ENCODE peak calls at places on chromosomes 11 and 22, in eight cellular contexts. N is left ventricle myocardium inferior, O is spleen, U is lung, Y is heart right ventricle, A is right lobe of liver, L is psoas muscle, R is PC-3. C is an unnamed sample.

GRCh38 chr11:214083-214482 is 6.6 kb downstream of the RIC8A start:
- DNase-seq in R (no peak), L (peak; percentile 43), A (peak; percentile 42), N (no peak), U (no peak), O (no peak), Y (no peak), C (no peak)

GRCh38 chr22:39627865-39628562 is 57.5 kb downstream of the CACNA1I start:
- DNase-seq in U (no peak), O (no peak), Y (no peak), L (no peak), N (no peak), R (no peak), A (no peak), C (no peak)

GRCh38 chr11:27194976-27195375 is 154.4 kb downstream of the BBOX1 start:
- DNase-seq in Y (no peak), N (no peak), R (no peak), U (no peak), L (no peak), A (no peak), O (no peak), C (no peak)

GRCh38 chr11:100328626-100329340 is 358.3 kb upstream of the ARHGAP42 start:
- DNase-seq in U (no peak), L (no peak), O (no peak), Y (no peak), R (peak; percentile 7), N (no peak), A (no peak), C (no peak)

GRCh38 chr11:67700548-67701262 is 26.3 kb upstream of the ALDH3B2 start:
- DNase-seq in N (no peak), Y (no peak), R (no peak), L (no peak), U (no peak), A (no peak), O (no peak), C (no peak)

GRCh38 chr11:69852051-69852450 is 32.8 kb upstream of the FGF3 start:
- DNase-seq in R (no peak), U (no peak), N (no peak), Y (no peak), L (no peak), A (no peak), O (peak; percentile 1), C (no peak)

GRCh38 chr11:79982185-79982584 is 541.4 kb upstream of the TENM4 start:
- DNase-seq in U (no peak), A (no peak), N (no peak), O (no peak), R (no peak), L (no peak), Y (no peak), C (no peak)

GRCh38 chr11:126352163-126352562 is 3.3 kb upstream of the ST3GAL4 start:
- DNase-seq in R (no peak), O (peak; percentile 76), U (no peak), N (no peak), Y (no peak), L (peak; percentile 19), A (no peak), C (no peak)

GRCh38 chr11:110859240-110859835 is 147.1 kb upstream of the ARHGAP20 start:
- DNase-seq in U (no peak), L (no peak), N (no peak), Y (no peak), O (no peak), R (no peak), A (no peak), C (no peak)

GRCh38 chr22:30015846-30016245 is 64.4 kb upstream of the HORMAD2 start:
- DNase-seq in A (no peak), N (no peak), R (peak; percentile 35), Y (no peak), U (no peak), O (no peak), L (no peak), C (no peak)

GRCh38 chr11:79720115-79720514 is 279.3 kb upstream of the TENM4 start:
- DNase-seq in L (no peak), N (no peak), A (no peak), R (no peak), Y (no peak), U (no peak), O (no peak), C (no peak)

GRCh38 chr11:68282141-68282860 is 10.5 kb upstream of the C11orf24 start:
- DNase-seq in U (no peak), L (no peak), R (no peak), A (no peak), N (no peak), Y (no peak), O (no peak), C (no peak)

GRCh38 chr11:113184498-113184897 is 129.9 kb upstream of the TTC12 start:
- DNase-seq in Y (no peak), A (no peak), N (no peak), L (no peak), U (no peak), O (no peak), R (peak; percentile 75), C (peak; percentile 52)

GRCh38 chr11:95776859-95777258 is 12.7 kb downstream of the FAM76B start:
- DNase-seq in N (no peak), Y (no peak), L (no peak), R (no peak), U (no peak), O (no peak), A (no peak), C (no peak)

GRCh38 chr11:76603202-76603601 is 67.3 kb downstream of the LRRC32 start:
- DNase-seq in O (no peak), R (no peak), L (no peak), N (no peak), Y (no peak), A (no peak), U (no peak), C (no peak)

GRCh38 chr22:23767673-23768548 is at the start of gene CHCHD10:
- DNase-seq in Y (peak; percentile 89), U (peak; percentile 81), A (peak; percentile 93), R (peak; percentile 76), N (peak; percentile 87), L (peak; percentile 95), O (peak; percentile 95), C (no peak)

GRCh38 chr11:12074529-12075195 is 35.7 kb upstream of the MICAL2 start:
- DNase-seq in Y (no peak), O (no peak), U (no peak), R (no peak), L (no peak), A (peak; percentile 25), N (no peak), C (no peak)

GRCh38 chr11:12077535-12078280 is 32.7 kb upstream of the MICAL2 start:
- DNase-seq in U (no peak), O (no peak), R (peak; percentile 63), Y (no peak), N (no peak), L (no peak), A (peak; percentile 23), C (no peak)

GRCh38 chr11:12075291-12075690 is 35.1 kb upstream of the MICAL2 start:
- DNase-seq in Y (no peak), L (no peak), R (no peak), A (peak; percentile 11), O (no peak), U (no peak), N (no peak), C (no peak)

GRCh38 chr11:12075822-12076821 is 34.3 kb upstream of the MICAL2 start:
- DNase-seq in R (peak; percentile 52), N (no peak), A (peak; percentile 23), O (no peak), U (peak; percentile 45), L (peak; percentile 72), Y (no peak), C (peak; percentile 99)

DNA sequence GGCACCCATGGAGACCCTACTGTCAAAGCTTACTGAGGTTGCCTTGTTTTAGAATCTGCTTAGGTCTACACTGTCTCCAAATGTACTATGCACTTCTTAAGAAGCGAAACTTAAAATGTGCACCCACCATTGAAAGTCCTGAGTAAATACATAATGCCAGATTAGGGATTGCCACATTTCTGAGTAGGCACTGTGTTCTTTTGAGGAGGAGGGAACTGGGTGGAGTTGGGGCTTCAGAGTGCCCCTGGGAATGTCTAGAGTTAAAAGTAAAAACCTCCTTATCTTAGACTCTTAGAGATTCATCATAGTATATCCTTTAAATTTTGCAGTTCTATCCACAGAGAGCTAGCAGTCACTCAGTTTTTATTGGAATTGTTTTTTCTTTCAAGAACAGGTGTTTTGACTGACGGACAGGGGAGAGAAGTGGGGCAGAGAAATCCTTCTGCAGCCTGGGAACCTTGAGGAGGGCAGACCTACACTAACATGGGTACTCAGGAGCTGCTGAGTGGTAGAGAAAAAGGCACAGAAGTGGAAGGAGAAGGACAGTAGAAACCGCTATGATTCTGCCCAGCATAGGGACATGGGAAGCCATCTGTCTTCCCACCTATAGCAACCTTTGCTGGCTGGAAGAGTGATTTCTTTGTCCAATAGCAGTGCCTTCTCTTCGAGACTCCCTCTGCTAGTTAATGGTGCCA is 33.4 kb upstream of the MICAL2 start:
- DNase-seq in L (no peak), Y (no peak), A (peak; percentile 1), O (no peak), U (no peak), N (no peak), R (no peak), C (no peak)
- H3K4me3 ChIP-seq in L (no peak overlapping the region), Y (no peak overlapping the region), A (no peak overlapping the region), O (no peak overlapping the region), U (no peak overlapping the region), N (no peak overlapping the region), R (no peak overlapping the region), C (no peak overlapping the region)

DNA sequence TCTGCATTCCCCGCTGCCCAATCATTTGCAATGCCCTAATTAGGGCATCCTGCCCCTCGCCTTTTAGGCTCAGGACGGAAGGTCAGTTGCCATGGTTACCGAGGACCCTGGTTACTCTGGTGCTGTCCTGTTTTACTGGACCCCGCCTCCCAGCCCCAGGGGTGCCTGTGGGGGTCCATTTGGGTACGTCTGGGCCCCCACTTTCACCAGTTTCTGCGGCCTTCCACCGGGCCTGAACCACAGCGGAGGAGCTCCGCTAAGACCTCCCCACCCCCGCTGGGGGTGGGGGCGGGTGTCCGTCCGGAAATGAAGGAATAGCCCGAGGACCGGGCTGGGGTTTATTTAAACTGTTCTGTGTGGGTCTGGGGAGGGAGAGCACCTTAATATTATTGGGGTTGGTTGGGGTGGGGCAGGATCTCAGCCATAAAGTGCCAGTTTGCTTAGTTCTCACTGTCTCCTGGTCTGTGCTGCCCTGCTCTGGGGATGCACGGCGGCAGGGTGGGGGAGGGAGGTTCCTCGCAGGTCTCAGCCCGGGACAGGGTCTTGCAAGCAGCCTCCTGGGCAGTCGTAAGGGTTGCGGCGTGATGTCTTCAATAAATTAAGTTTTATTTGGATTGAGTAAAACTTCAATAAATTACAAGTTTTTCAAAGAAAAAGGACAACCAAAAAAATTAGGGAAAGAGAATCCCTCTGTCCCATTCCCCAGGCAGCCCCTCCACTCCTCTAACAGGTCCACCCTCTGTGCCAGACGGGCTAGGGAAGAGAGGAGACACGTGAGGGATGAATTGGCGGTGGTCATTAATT is 5.3 kb downstream of the PHOX2A start:
- DNase-seq in R (no peak), O (peak; percentile 72), N (no peak), L (no peak), A (peak; percentile 42), U (no peak), Y (no peak), C (no peak)
- TF ChIP-seq CTCF in R (no peak), O (no peak), N (no peak), L (no peak), A (no peak), U (no peak), Y (peak; percentile 1), C (no peak)

GRCh38 chr22:19082793-19083192 is 39.4 kb downstream of the DGCR2 start:
- DNase-seq in A (peak; percentile 36), U (no peak), Y (no peak), N (no peak), L (no peak), O (peak; percentile 47), R (no peak), C (no peak)
- H3K36me3 ChIP-seq in A (peaks cover 5% of the 10 kb centered on the region), U (no peaks in the 10 kb centered on the region), Y (peaks cover 29% of the 10 kb centered on the region), N (peaks cover 17% of the 10 kb centered on the region), L (peaks cover 21% of the 10 kb centered on the region), O (no peaks in the 10 kb centered on the region), R (no peaks in the 10 kb centered on the region), C (no peaks in the 10 kb centered on the region)

GRCh38 chr11:64150051-64150450 is 15.9 kb downstream of the MACROD1 start:
- DNase-seq in N (no peak), O (no peak), U (no peak), A (no peak), R (no peak), Y (no peak), L (peak; percentile 53), C (no peak)
- H3K4me3 ChIP-seq in N (no peak overlapping the region), O (no peak overlapping the region), U (no peak overlapping the region), A (no peak overlapping the region), R (no peak overlapping the region), Y (no peak overlapping the region), L (no peak overlapping the region), C (no peak overlapping the region)